ENCODE peak calls at places on chromosomes 4 and X, in four cellular contexts. One of them, this sample, is unnamed.

GRCh38 chr4:166435449-166435848 is 562.4 kb downstream of the TLL1 start:
- DNase-seq in globus pallidus: no peak
- DNase-seq in fibroblast of the aortic adventitia: peak
- DNase-seq in uterus: no peak
- DNase-seq in this sample: no peak

GRCh38 chr4:153142700-153143438 is 61.4 kb upstream of the TRIM2 start:
- DNase-seq in uterus: peak
- DNase-seq in fibroblast of the aortic adventitia: peak
- DNase-seq in globus pallidus: peak
- DNase-seq in this sample: peak

GRCh38 chr4:3261411-3262207 is 12.7 kb downstream of the MSANTD1 start:
- DNase-seq in fibroblast of the aortic adventitia: no peak
- DNase-seq in globus pallidus: no peak
- DNase-seq in uterus: no peak
- DNase-seq in this sample: no peak

GRCh38 chr4:120446051-120446567 is 379.5 kb upstream of the MAD2L1 start:
- DNase-seq in uterus: no peak
- DNase-seq in fibroblast of the aortic adventitia: no peak
- DNase-seq in globus pallidus: no peak
- DNase-seq in this sample: no peak

GRCh38 chrX:45186643-45187026 is 14.0 kb downstream of the DIPK2B start:
- DNase-seq in fibroblast of the aortic adventitia: no peak
- DNase-seq in uterus: no peak
- DNase-seq in globus pallidus: no peak
- DNase-seq in this sample: no peak

GRCh38 chrX:10158279-10158939 is 1.6 kb downstream of the CLCN4 start:
- DNase-seq in fibroblast of the aortic adventitia: no peak
- DNase-seq in uterus: peak
- DNase-seq in globus pallidus: peak
- DNase-seq in this sample: peak

GRCh38 chr4:104494822-104495559 is at the start of gene CXXC4:
- DNase-seq in fibroblast of the aortic adventitia: peak
- DNase-seq in globus pallidus: peak
- DNase-seq in uterus: peak
- DNase-seq in this sample: peak

GRCh38 chrX:78199851-78200250 is 60.4 kb upstream of the TAF9B start:
- DNase-seq in fibroblast of the aortic adventitia: peak
- DNase-seq in uterus: no peak
- DNase-seq in globus pallidus: no peak
- DNase-seq in this sample: peak

GRCh38 chrX:78357342-78358055 is 30.1 kb upstream of the CYSLTR1 start:
- DNase-seq in globus pallidus: no peak
- DNase-seq in uterus: no peak
- DNase-seq in fibroblast of the aortic adventitia: no peak
- DNase-seq in this sample: no peak